ENCODE peak calls at places on chromosomes 5 and 9, in ten cellular contexts. Q is EL; A is HEK293T; I is D721Med; L is stimulated activated CD4-positive, alpha-beta T cell treated with anti-CD3 and anti-CD28 coated beads, Interleukin-12 subunit alpha, Interleukin-12 subunit beta, amount 100 ng/mL, for 4 hours; D is erythroblast; V is KG1; R is Calu3; W is non-pigmented ciliary epithelial cell; Z is psoas muscle. U is an unnamed sample.

GRCh38 chr5:66515209-66515608 is 81.0 kb upstream of the MAST4 start:
- DNase-seq in Q (no peak), A (no peak), I (no peak), L (no peak), D (no peak), V (no peak), R (no peak), W (no peak), Z (no peak), U (no peak)

GRCh38 chr5:15995206-15996052 is 184.2 kb downstream of the MARCHF11 start:
- DNase-seq in Q (peak), A (peak), I (no peak), L (no peak), D (no peak), V (no peak), R (no peak), W (no peak), Z (no peak), U (peak)

GRCh38 chr9:33690156-33690908 is 105.0 kb upstream of the PRSS3 start:
- DNase-seq in Q (no peak), A (no peak), I (no peak), L (no peak), D (peak), V (no peak), R (no peak), W (no peak), Z (no peak), U (peak)

GRCh38 chr5:171422902-171423663 is 3.6 kb downstream of the FGF18 start:
- DNase-seq in Q (no peak), A (no peak), I (no peak), L (no peak), D (no peak), V (no peak), R (no peak), W (no peak), Z (no peak), U (no peak)

GRCh38 chr9:69818946-69819345 is 1.7 kb upstream of the CFAP95 start:
- DNase-seq in Q (no peak), A (no peak), I (no peak), L (no peak), D (no peak), V (no peak), R (no peak), W (no peak), Z (no peak), U (no peak)

GRCh38 chr5:43772601-43773031 is 169.6 kb downstream of the NNT start:
- DNase-seq in Q (peak), A (no peak), I (no peak), L (no peak), D (peak), V (no peak), R (peak), W (no peak), Z (no peak), U (peak)

GRCh38 chr5:136001531-136001930 is 27.3 kb upstream of the TGFBI start:
- DNase-seq in Q (peak), A (no peak), I (no peak), L (no peak), D (no peak), V (no peak), R (peak), W (no peak), Z (no peak), U (no peak)

GRCh38 chr5:164422400-164422799 is 917.0 kb downstream of the MAT2B start:
- DNase-seq in Q (no peak), A (peak), I (no peak), L (no peak), D (peak), V (no peak), R (peak), W (no peak), Z (no peak), U (no peak)

GRCh38 chr5:141604318-141604717 is 14.5 kb downstream of the DIAPH1 start:
- DNase-seq in Q (peak), A (no peak), I (no peak), L (no peak), D (peak), V (no peak), R (peak), W (peak), Z (peak), U (peak)

GRCh38 chr5:55180016-55180415 is 7.0 kb upstream of the CDC20B start:
- DNase-seq in Q (no peak), A (no peak), I (no peak), L (no peak), D (no peak), V (no peak), R (no peak), W (no peak), Z (no peak), U (no peak)

GRCh38 chr5:177967221-177967887 is 28.7 kb downstream of the PROP1 start:
- DNase-seq in Q (peak), A (no peak), I (no peak), L (no peak), D (no peak), V (no peak), R (no peak), W (no peak), Z (no peak), U (no peak)

GRCh38 chr5:149651686-149652085 is 70.4 kb downstream of the ARHGEF37 start:
- DNase-seq in Q (no peak), A (no peak), I (no peak), L (no peak), D (peak), V (no peak), R (no peak), W (no peak), Z (no peak), U (peak)

GRCh38 chr9:23342296-23342695 is 483.7 kb downstream of the ELAVL2 start:
- DNase-seq in Q (no peak), A (no peak), I (no peak), L (no peak), D (no peak), V (no peak), R (no peak), W (peak), Z (no peak), U (no peak)

GRCh38 chr9:127574089-127574921 is 37.8 kb upstream of the STXBP1 start:
- DNase-seq in Q (peak), A (no peak), I (no peak), L (no peak), D (no peak), V (no peak), R (peak), W (no peak), Z (no peak), U (no peak)

GRCh38 chr9:33081128-33081851 is 4.8 kb upstream of the SMU1 start:
- DNase-seq in Q (peak), A (peak), I (peak), L (peak), D (peak), V (peak), R (peak), W (peak), Z (no peak), U (peak)

GRCh38 chr5:14039576-14039975 is 95.1 kb upstream of the DNAH5 start:
- DNase-seq in Q (peak), A (no peak), I (no peak), L (no peak), D (no peak), V (no peak), R (peak), W (no peak), Z (no peak), U (no peak)

GRCh38 chr9:125766468-125767221 is 19.5 kb downstream of the PBX3 start:
- DNase-seq in Q (no peak), A (no peak), I (no peak), L (no peak), D (no peak), V (no peak), R (no peak), W (no peak), Z (no peak), U (no peak)

GRCh38 chr5:6759401-6759800 is 46.2 kb downstream of the TENT4A start:
- DNase-seq in Q (peak), A (no peak), I (no peak), L (no peak), D (peak), V (no peak), R (peak), W (no peak), Z (peak), U (no peak)

GRCh38 chr9:91771027-91771426 is 179.0 kb downstream of the ROR2 start:
- DNase-seq in Q (peak), A (no peak), I (no peak), L (no peak), D (no peak), V (no peak), R (no peak), W (peak), Z (no peak), U (no peak)

GRCh38 chr5:11407553-11408145 is 496.6 kb downstream of the CTNND2 start:
- DNase-seq in Q (no peak), A (no peak), I (no peak), L (no peak), D (no peak), V (no peak), R (no peak), W (no peak), Z (no peak), U (no peak)

GRCh38 chr5:151694035-151694485 is 7.3 kb upstream of the SPARC start:
- DNase-seq in Q (no peak), A (no peak), I (no peak), L (no peak), D (no peak), V (no peak), R (peak), W (no peak), Z (no peak), U (no peak)

GRCh38 chr9:131728961-131729360 is 10.9 kb downstream of the RAPGEF1 start:
- DNase-seq in Q (no peak), A (no peak), I (no peak), L (peak), D (no peak), V (no peak), R (no peak), W (no peak), Z (no peak), U (no peak)

GRCh38 chr9:113184089-113184488 is 33.3 kb downstream of the SLC31A2 start:
- DNase-seq in Q (no peak), A (no peak), I (no peak), L (no peak), D (no peak), V (no peak), R (no peak), W (no peak), Z (no peak), U (no peak)

GRCh38 chr9:31715250-31715649 is 669.2 kb upstream of the ACO1 start:
- DNase-seq in Q (no peak), A (no peak), I (no peak), L (no peak), D (no peak), V (no peak), R (no peak), W (no peak), Z (no peak), U (no peak)